ENCODE peak calls at places on chromosomes 6 and 20, in eight cellular contexts. J is cardiac muscle cell; K is stomach; X is CD8-positive, alpha-beta memory T cell; B is H9; H is right cardiac atrium; A is Caco-2; Z is left ventricle myocardium inferior. V is an unnamed sample. For H3K4me1, the result is how much of the 10 kb centered on the place peaks cover.

GRCh38 chr6:63573899-63574553 is 1.7 kb downstream of the LOC128125822 start:
- DNase-seq in X (peak), K (peak), Z (no peak), J (peak), B (peak), A (peak), H (no peak), V (peak)

GRCh38 chr20:54176610-54177009 is 2.8 kb upstream of the CYP24A1 start:
- DNase-seq in X (no peak), K (no peak), Z (no peak), H (no peak), J (no peak), B (no peak), A (no peak), V (no peak)

GRCh38 chr20:61968036-61968810 is 97.5 kb downstream of the TAF4 start:
- DNase-seq in J (no peak), Z (no peak), A (peak), B (no peak), H (peak), X (no peak), K (no peak), V (no peak)

GRCh38 chr6:2157441-2158127 is 87.8 kb downstream of the GMDS start:
- DNase-seq in Z (no peak), H (no peak), J (peak), K (no peak), B (no peak), A (no peak), X (peak), V (no peak)

GRCh38 chr20:33537608-33538007 is 47.7 kb downstream of the CBFA2T2 start:
- DNase-seq in Z (no peak), X (no peak), A (no peak), H (no peak), B (no peak), J (no peak), K (no peak), V (no peak)

GRCh38 chr6:167037762-167038161 is 38.6 kb downstream of the CEP43 start:
- DNase-seq in X (no peak), K (no peak), B (no peak), H (no peak), Z (no peak), J (no peak), A (no peak), V (no peak)

GRCh38 chr6:137044366-137045220 is at the start of gene IL20RA:
- DNase-seq in B (peak), X (peak), Z (peak), K (peak), A (peak), J (peak), H (peak), V (no peak)

GRCh38 chr6:1574083-1574761 is 35.5 kb upstream of the FOXC1 start:
- DNase-seq in Z (no peak), X (no peak), A (no peak), K (no peak), H (no peak), B (no peak), J (no peak), V (no peak)

GRCh38 chr6:135183532-135184440 is 2.7 kb downstream of the MYB start:
- DNase-seq in B (peak), H (peak), X (peak), A (peak), K (peak), Z (no peak), J (peak), V (peak)

GRCh38 chr20:550611-551010 is 7.0 kb upstream of the CSNK2A1 start:
- DNase-seq in X (no peak), J (no peak), B (no peak), H (no peak), A (no peak), Z (no peak), K (no peak), V (no peak)

GRCh38 chr20:48571945-48572589 is 255.7 kb downstream of the PREX1 start:
- DNase-seq in B (no peak), A (no peak), J (no peak), Z (no peak), X (no peak), K (no peak), H (no peak), V (no peak)

GRCh38 chr6:19731286-19731685 is 105.9 kb upstream of the ID4 start:
- DNase-seq in J (peak), B (no peak), Z (no peak), H (no peak), A (no peak), K (no peak), X (no peak), V (no peak)

GRCh38 chr6:163080228-163080627 is 334.3 kb upstream of the QKI start:
- DNase-seq in H (no peak), X (no peak), J (no peak), Z (no peak), K (no peak), B (no peak), A (no peak), V (no peak)

GRCh38 chr6:15441215-15441868 is 195.5 kb downstream of the JARID2 start:
- DNase-seq in H (no peak), X (peak), A (peak), Z (no peak), B (peak), J (peak), K (no peak), V (no peak)

GRCh38 chr6:90074161-90074560 is 179.9 kb downstream of the GJA10 start:
- DNase-seq in X (no peak), A (no peak), H (no peak), K (no peak), J (peak), B (no peak), Z (no peak), V (no peak)

GRCh38 chr6:36616888-36617521 is 22.8 kb downstream of the SRSF3 start:
- DNase-seq in H (no peak), J (no peak), B (no peak), X (no peak), K (peak), Z (peak), A (no peak), V (no peak)

GRCh38 chr6:4994741-4995140 is 9.1 kb downstream of the RPP40 start:
- DNase-seq in J (no peak), B (no peak), K (no peak), A (no peak), Z (no peak), X (no peak), H (no peak), V (no peak)

GRCh38 chr6:81624443-81624842 is 128.0 kb downstream of the TENT5A start:
- DNase-seq in Z (no peak), H (no peak), B (no peak), K (no peak), A (no peak), J (no peak), X (no peak), V (no peak)

GRCh38 chr20:19777981-19778380 is 19.9 kb downstream of the RIN2 start:
- DNase-seq in H (no peak), J (no peak), K (no peak), B (no peak), X (no peak), A (no peak), Z (no peak), V (no peak)

GRCh38 chr6:25882066-25882496 is 8.0 kb upstream of the SLC17A3 start:
- DNase-seq in B (peak), A (no peak), J (peak), K (peak), Z (peak), H (peak), X (no peak), V (peak)

GRCh38 chr6:38508894-38509293 is 130.8 kb downstream of the BTBD9 start:
- DNase-seq in A (no peak), X (no peak), Z (no peak), B (no peak), K (no peak), J (peak), H (no peak), V (no peak)

GRCh38 chr6:155388546-155388945 is 67.1 kb downstream of the NOX3 start:
- DNase-seq in B (no peak), Z (no peak), X (no peak), K (no peak), H (no peak), J (no peak), A (no peak), V (no peak)

GRCh38 chr20:32737371-32738223 is 5.7 kb downstream of the COMMD7 start:
- DNase-seq in K (no peak), H (no peak), X (peak), J (peak), Z (no peak), B (no peak), A (no peak), V (peak)

GRCh38 chr20:47317127-47317895 is 39.2 kb downstream of the ZMYND8 start:
- DNase-seq in A (no peak), X (peak), B (peak), K (peak), J (peak), Z (peak), H (peak), V (peak)

GRCh38 chr20:1266167-1266973 is at the start of gene SNPH:
- DNase-seq in H (peak), B (peak), A (peak), K (peak), X (peak), J (peak), Z (peak), V (peak)

GRCh38 chr20:6718660-6719059 is 48.8 kb upstream of the BMP2 start:
- DNase-seq in Z (no peak), J (no peak), A (peak), X (no peak), H (no peak), B (no peak), K (no peak), V (no peak)

GRCh38 chr6:16182428-16182827 is 53.5 kb downstream of the MYLIP start:
- DNase-seq in A (no peak), B (no peak), Z (no peak), H (no peak), X (no peak), K (no peak), J (no peak), V (no peak)

GRCh38 chr6:151432650-151433049 is 19.3 kb downstream of the RMND1 start:
- DNase-seq in J (no peak), H (no peak), B (no peak), Z (no peak), X (no peak), A (no peak), K (no peak), V (no peak)

GRCh38 chr20:3927486-3928291 is 38.5 kb downstream of the PANK2 start:
- DNase-seq in X (no peak), A (no peak), H (no peak), J (peak), Z (no peak), B (peak), K (no peak), V (no peak)

GRCh38 chr20:34579191-34579661 is 20.7 kb downstream of the MAP1LC3A start:
- DNase-seq in H (peak), B (no peak), Z (peak), X (no peak), A (no peak), K (peak), J (peak), V (no peak)

GRCh38 chr6:54697423-54697822 is 149.1 kb upstream of the FAM83B start:
- DNase-seq in H (no peak), A (no peak), B (no peak), K (no peak), X (no peak), Z (no peak), J (peak), V (no peak)

GRCh38 chr6:108621117-108621516 is 60.4 kb downstream of the FOXO3 start:
- DNase-seq in A (no peak), K (peak), Z (no peak), J (peak), H (no peak), X (no peak), B (no peak), V (no peak)

GRCh38 chr6:38671885-38672467 is 31.0 kb downstream of the GLO1 start:
- DNase-seq in H (no peak), J (peak), K (no peak), Z (no peak), A (no peak), B (peak), X (peak), V (peak)

GRCh38 chr6:141173529-141173928 is 959.2 kb upstream of the GJE1 start:
- DNase-seq in H (no peak), B (no peak), Z (no peak), A (no peak), X (no peak), K (no peak), J (no peak), V (no peak)

GRCh38 chr6:148240463-148240845 is 102.2 kb upstream of the SASH1 start:
- DNase-seq in K (no peak), J (peak), X (no peak), B (no peak), Z (peak), A (no peak), H (peak), V (no peak)

GRCh38 chr20:62618622-62619529 is 23.4 kb upstream of the SLCO4A1 start:
- DNase-seq in J (no peak), X (no peak), B (no peak), A (no peak), H (peak), Z (no peak), K (no peak), V (no peak)

GRCh38 chr20:16530201-16530681 is 43.0 kb downstream of the KIF16B start:
- DNase-seq in K (peak), H (no peak), B (no peak), J (no peak), A (no peak), X (no peak), Z (no peak), V (no peak)

GRCh38 chr20:57420571-57421257 is 29.5 kb downstream of the RBM38 start:
- DNase-seq in A (no peak), H (peak), K (no peak), Z (no peak), X (no peak), J (no peak), B (no peak), V (no peak)

DNA sequence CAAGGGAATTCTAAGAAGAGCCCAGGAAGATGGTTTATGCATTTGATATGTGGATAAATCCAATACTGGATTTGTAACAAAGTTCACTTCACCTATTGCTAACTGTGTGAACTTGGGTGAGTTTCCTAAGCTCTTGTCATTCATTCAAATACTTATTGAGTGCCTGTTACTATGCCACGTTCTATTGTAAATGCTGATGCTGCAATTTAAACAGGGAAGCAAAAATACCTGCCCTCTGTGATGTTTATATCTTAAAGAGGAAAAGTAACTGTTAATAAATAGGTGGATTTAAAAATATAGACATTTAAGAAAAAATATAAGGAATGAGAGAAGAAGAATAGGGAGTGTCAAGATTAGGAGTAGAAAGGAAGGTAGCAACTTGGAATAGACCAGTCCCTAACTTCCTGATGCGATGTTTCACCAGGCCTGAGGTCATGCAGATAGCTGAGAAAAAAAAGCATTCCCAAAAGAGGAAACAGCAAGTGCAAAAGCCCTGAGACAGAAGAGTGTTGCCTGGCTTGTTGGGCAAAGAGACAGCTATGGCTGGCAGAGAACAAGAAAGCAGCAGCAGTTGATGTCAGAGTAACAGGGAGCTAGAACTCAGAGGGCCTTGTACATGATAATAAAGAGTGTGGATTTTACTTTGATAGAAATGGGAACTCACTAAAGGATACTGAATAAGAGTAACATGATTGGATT is 54.3 kb upstream of the TCF21 start:
- DNase-seq in X (no peak), B (no peak), A (no peak), J (no peak), H (no peak), K (no peak), Z (no peak), V (no peak)
- H3K4me1 ChIP-seq in X (under half), B (under half), A (under half), J (under half), H (under half), K (under half), Z (under half), V (under half)

GRCh38 chr6:111176038-111176762 is 88.9 kb downstream of the SLC16A10 start:
- DNase-seq in B (no peak), X (no peak), K (no peak), H (no peak), J (no peak), A (peak), Z (no peak), V (no peak)

GRCh38 chr6:111175135-111175534 is 87.8 kb downstream of the SLC16A10 start:
- DNase-seq in J (no peak), A (no peak), X (no peak), K (no peak), Z (no peak), B (no peak), H (no peak), V (no peak)

GRCh38 chr6:111177131-111177530 is 89.8 kb downstream of the SLC16A10 start:
- DNase-seq in Z (no peak), A (no peak), J (no peak), K (no peak), H (no peak), B (no peak), X (no peak), V (no peak)

GRCh38 chr6:111173946-111174345 is 86.6 kb downstream of the SLC16A10 start:
- DNase-seq in K (no peak), B (no peak), Z (no peak), H (no peak), J (no peak), X (no peak), A (no peak), V (no peak)

DNA sequence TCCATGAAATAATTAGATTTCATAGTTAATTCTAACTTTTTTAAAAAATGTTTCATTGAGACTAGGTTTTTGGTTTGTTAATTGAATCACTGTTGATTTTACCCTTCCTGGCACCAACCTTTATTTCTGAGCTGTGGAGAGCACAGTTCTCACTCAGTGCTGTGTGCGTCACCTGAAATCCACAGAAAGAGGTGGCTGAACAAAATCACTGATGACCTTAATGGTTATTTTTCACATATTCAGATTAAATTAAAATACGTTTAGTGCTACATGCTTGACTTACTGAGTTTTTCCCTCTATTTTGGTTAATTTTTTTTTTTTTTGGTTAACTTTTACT is 89.4 kb downstream of the SLC16A10 start:
- DNase-seq in J (no peak), Z (no peak), K (no peak), A (no peak), B (no peak), X (no peak), H (no peak), V (no peak)
- H3K4me1 ChIP-seq in J (under half), Z (under half), K (under half), A (under half), B (under half), X (under half), H (under half), V (under half)

GRCh38 chr6:57038906-57039305 is 7.6 kb upstream of the KIAA1586 start:
- DNase-seq in A (no peak), B (no peak), X (no peak), K (no peak), J (no peak), H (no peak), Z (no peak), V (no peak)
- H3K4me1 ChIP-seq in A (under half), B (under half), X (under half), K (under half), J (under half), H (under half), Z (under half), V (under half)

DNA sequence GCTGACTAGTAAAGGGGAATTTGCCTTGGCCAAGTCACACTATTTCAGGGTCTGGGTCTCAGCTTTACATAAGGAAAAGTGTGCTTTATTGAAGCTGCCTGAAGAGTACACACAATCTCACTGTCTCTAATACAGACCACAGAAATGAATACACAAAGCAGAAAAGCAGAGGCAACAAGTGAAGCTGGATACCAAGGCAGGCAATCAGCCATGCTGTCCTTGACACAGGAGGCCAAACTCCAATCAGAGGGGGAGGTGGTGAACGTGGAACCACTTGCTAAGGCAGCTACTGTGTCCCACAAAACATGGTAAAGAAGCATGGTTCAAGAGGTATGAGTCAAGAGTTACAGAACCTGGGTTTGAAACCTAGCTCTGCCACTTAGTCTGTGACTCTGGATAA is 21.8 kb upstream of the CCND3 start:
- DNase-seq in B (no peak), K (peak), J (no peak), Z (no peak), H (no peak), A (no peak), X (no peak), V (no peak)
- H3K4me1 ChIP-seq in B (under half), K (under half), J (under half), Z (under half), H (under half), A (under half), X (half or more), V (half or more)

GRCh38 chr6:28245206-28245941 is 6.7 kb downstream of the ZKSCAN4 start:
- DNase-seq in H (no peak), A (no peak), B (no peak), J (no peak), Z (no peak), X (no peak), K (no peak), V (no peak)

GRCh38 chr6:28243946-28244345 is 8.1 kb downstream of the ZKSCAN4 start:
- DNase-seq in A (no peak), Z (no peak), J (no peak), K (no peak), H (no peak), B (no peak), X (no peak), V (no peak)

GRCh38 chr6:28235912-28236452 is 10.9 kb downstream of the ZSCAN9 start:
- DNase-seq in H (no peak), A (no peak), B (no peak), X (no peak), Z (no peak), K (no peak), J (no peak), V (no peak)

GRCh38 chr6:28240517-28240916 is 11.6 kb downstream of the ZKSCAN4 start:
- DNase-seq in K (no peak), J (no peak), X (no peak), H (no peak), B (no peak), Z (no peak), A (no peak), V (no peak)

GRCh38 chr6:28239636-28240035 is 12.4 kb downstream of the ZKSCAN4 start:
- DNase-seq in B (no peak), Z (no peak), X (no peak), K (no peak), J (no peak), A (no peak), H (no peak), V (no peak)
- H3K4me1 ChIP-seq in B (under half), Z (under half), X (under half), K (under half), J (under half), A (under half), H (under half), V (under half)

DNA sequence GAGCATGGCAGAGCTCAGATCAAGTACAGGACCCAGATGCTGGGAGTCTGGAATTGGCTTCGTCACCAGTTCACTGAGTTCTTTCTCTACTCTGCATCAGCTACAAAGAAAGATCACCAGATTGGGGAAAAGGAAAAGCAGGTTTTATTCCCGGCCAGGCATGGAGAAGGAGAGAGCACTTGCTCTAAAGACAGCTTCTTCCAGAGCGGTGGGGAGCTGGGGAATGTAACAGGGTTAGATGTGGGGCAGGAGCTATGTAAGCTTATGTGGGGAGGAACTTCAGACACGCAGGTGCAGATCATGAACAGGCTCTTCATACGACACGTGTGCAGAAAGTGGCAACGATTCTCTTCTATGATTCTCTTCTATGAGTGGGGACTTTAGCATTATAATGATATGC is 4.9 kb upstream of the ACSS1 start:
- DNase-seq in K (no peak), J (no peak), H (no peak), Z (no peak), A (no peak), B (no peak), X (no peak), V (no peak)
- H3K4me1 ChIP-seq in K (under half), J (under half), H (under half), Z (under half), A (half or more), B (under half), X (under half), V (under half)

GRCh38 chr20:58891076-58891685 is 38.7 kb downstream of the GNAS start:
- DNase-seq in J (peak), K (peak), B (peak), A (peak), X (peak), Z (peak), H (peak), V (peak)
- H3K4me1 ChIP-seq in J (under half), K (under half), B (under half), A (under half), X (under half), Z (half or more), H (under half), V (under half)

GRCh38 chr20:2382833-2383232 is 2.1 kb downstream of the TGM6 start:
- DNase-seq in A (no peak), H (no peak), Z (no peak), K (no peak), X (no peak), J (no peak), B (no peak), V (no peak)
- H3K4me1 ChIP-seq in A (under half), H (under half), Z (under half), K (under half), X (under half), J (under half), B (under half), V (under half)

V was measured in CD4-positive, alpha-beta memory T cell.